ENCODE peak calls at places on chromosomes 6 and 20, in six cellular contexts. One of them, this sample, is unnamed.
A peak's percentile ranks its signal among the peaks of the same experiment; 100 is the strongest.

GRCh38 chr6:157476797-157477196 is 95.8 kb downstream of the ZDHHC14 start:
- DNase-seq in fibroblast of lung: no peak
- DNase-seq in HT1080: no peak
- DNase-seq in cardiac muscle cell: no peak
- DNase-seq in Caco-2: no peak
- DNase-seq in stimulated activated CD4-positive, alpha-beta T cell treated with anti-CD3 and anti-CD28 coated beads, Interleukin-1b, Interleukin-23, amount 100 ng/mL, for 24 hours: no peak
- DNase-seq in this sample: no peak

GRCh38 chr20:32189691-32190607 is 17.6 kb downstream of the PLAGL2 start:
- DNase-seq in fibroblast of lung: peak; percentile 46
- DNase-seq in HT1080: no peak
- DNase-seq in cardiac muscle cell: peak; percentile 50
- DNase-seq in Caco-2: peak; percentile 52
- DNase-seq in stimulated activated CD4-positive, alpha-beta T cell treated with anti-CD3 and anti-CD28 coated beads, Interleukin-1b, Interleukin-23, amount 100 ng/mL, for 24 hours: no peak
- DNase-seq in this sample: no peak

GRCh38 chr20:57165427-57166004 is 100.9 kb downstream of the BMP7 start:
- DNase-seq in fibroblast of lung: no peak
- DNase-seq in HT1080: no peak
- DNase-seq in cardiac muscle cell: no peak
- DNase-seq in Caco-2: no peak
- DNase-seq in stimulated activated CD4-positive, alpha-beta T cell treated with anti-CD3 and anti-CD28 coated beads, Interleukin-1b, Interleukin-23, amount 100 ng/mL, for 24 hours: no peak
- DNase-seq in this sample: no peak

GRCh38 chr6:92827104-92827503 is 592.3 kb downstream of the EPHA7 start:
- DNase-seq in fibroblast of lung: no peak
- DNase-seq in HT1080: no peak
- DNase-seq in cardiac muscle cell: no peak
- DNase-seq in Caco-2: no peak
- DNase-seq in stimulated activated CD4-positive, alpha-beta T cell treated with anti-CD3 and anti-CD28 coated beads, Interleukin-1b, Interleukin-23, amount 100 ng/mL, for 24 hours: no peak
- DNase-seq in this sample: no peak

GRCh38 chr20:53454675-53455276 is 138.9 kb downstream of the ZNF217 start:
- DNase-seq in fibroblast of lung: no peak
- DNase-seq in HT1080: no peak
- DNase-seq in cardiac muscle cell: no peak
- DNase-seq in Caco-2: no peak
- DNase-seq in stimulated activated CD4-positive, alpha-beta T cell treated with anti-CD3 and anti-CD28 coated beads, Interleukin-1b, Interleukin-23, amount 100 ng/mL, for 24 hours: no peak
- DNase-seq in this sample: no peak

GRCh38 chr6:27592481-27593199 is 119.7 kb upstream of the ZNF184 start:
- DNase-seq in fibroblast of lung: peak; percentile 62
- DNase-seq in HT1080: peak; percentile 91
- DNase-seq in cardiac muscle cell: peak; percentile 74
- DNase-seq in Caco-2: peak; percentile 82
- DNase-seq in stimulated activated CD4-positive, alpha-beta T cell treated with anti-CD3 and anti-CD28 coated beads, Interleukin-1b, Interleukin-23, amount 100 ng/mL, for 24 hours: no peak
- DNase-seq in this sample: no peak

GRCh38 chr6:13454286-13455221 is 32.8 kb downstream of the GFOD1 start:
- DNase-seq in fibroblast of lung: peak; percentile 81
- DNase-seq in HT1080: peak; percentile 59
- DNase-seq in cardiac muscle cell: peak; percentile 61
- DNase-seq in Caco-2: no peak
- DNase-seq in stimulated activated CD4-positive, alpha-beta T cell treated with anti-CD3 and anti-CD28 coated beads, Interleukin-1b, Interleukin-23, amount 100 ng/mL, for 24 hours: peak; percentile 73
- DNase-seq in this sample: no peak

GRCh38 chr6:31529329-31530150 is 778 bp downstream of the MCCD1 start:
- DNase-seq in fibroblast of lung: no peak
- DNase-seq in HT1080: no peak
- DNase-seq in cardiac muscle cell: no peak
- DNase-seq in Caco-2: no peak
- DNase-seq in stimulated activated CD4-positive, alpha-beta T cell treated with anti-CD3 and anti-CD28 coated beads, Interleukin-1b, Interleukin-23, amount 100 ng/mL, for 24 hours: no peak
- DNase-seq in this sample: no peak

GRCh38 chr20:63494420-63495166 is 4.3 kb downstream of the EEF1A2 start:
- DNase-seq in fibroblast of lung: no peak
- DNase-seq in HT1080: no peak
- DNase-seq in cardiac muscle cell: no peak
- DNase-seq in Caco-2: no peak
- DNase-seq in stimulated activated CD4-positive, alpha-beta T cell treated with anti-CD3 and anti-CD28 coated beads, Interleukin-1b, Interleukin-23, amount 100 ng/mL, for 24 hours: no peak
- DNase-seq in this sample: no peak

GRCh38 chr20:50292324-50293243 is 102.0 kb downstream of the CEBPB start:
- DNase-seq in fibroblast of lung: peak; percentile 99
- DNase-seq in HT1080: peak; percentile 88
- DNase-seq in cardiac muscle cell: peak; percentile 97
- DNase-seq in Caco-2: no peak
- DNase-seq in stimulated activated CD4-positive, alpha-beta T cell treated with anti-CD3 and anti-CD28 coated beads, Interleukin-1b, Interleukin-23, amount 100 ng/mL, for 24 hours: no peak
- DNase-seq in this sample: no peak

GRCh38 chr6:168675375-168675774 is 234.4 kb downstream of the SMOC2 start:
- DNase-seq in fibroblast of lung: no peak
- DNase-seq in HT1080: no peak
- DNase-seq in cardiac muscle cell: no peak
- DNase-seq in Caco-2: no peak
- DNase-seq in stimulated activated CD4-positive, alpha-beta T cell treated with anti-CD3 and anti-CD28 coated beads, Interleukin-1b, Interleukin-23, amount 100 ng/mL, for 24 hours: no peak
- DNase-seq in this sample: no peak

GRCh38 chr20:8720089-8720488 is 348.8 kb upstream of the PLCB4 start:
- DNase-seq in fibroblast of lung: peak; percentile 17
- DNase-seq in HT1080: no peak
- DNase-seq in cardiac muscle cell: peak; percentile 49
- DNase-seq in Caco-2: no peak
- DNase-seq in stimulated activated CD4-positive, alpha-beta T cell treated with anti-CD3 and anti-CD28 coated beads, Interleukin-1b, Interleukin-23, amount 100 ng/mL, for 24 hours: no peak
- DNase-seq in this sample: no peak

GRCh38 chr20:1882026-1882425 is 13.2 kb upstream of the SIRPA start:
- DNase-seq in fibroblast of lung: no peak
- DNase-seq in HT1080: no peak
- DNase-seq in cardiac muscle cell: no peak
- DNase-seq in Caco-2: no peak
- DNase-seq in stimulated activated CD4-positive, alpha-beta T cell treated with anti-CD3 and anti-CD28 coated beads, Interleukin-1b, Interleukin-23, amount 100 ng/mL, for 24 hours: no peak
- DNase-seq in this sample: no peak

GRCh38 chr6:158033077-158033750 is 51.6 kb downstream of the SYNJ2 start:
- DNase-seq in fibroblast of lung: no peak
- DNase-seq in HT1080: no peak
- DNase-seq in cardiac muscle cell: no peak
- DNase-seq in Caco-2: no peak
- DNase-seq in stimulated activated CD4-positive, alpha-beta T cell treated with anti-CD3 and anti-CD28 coated beads, Interleukin-1b, Interleukin-23, amount 100 ng/mL, for 24 hours: no peak
- DNase-seq in this sample: no peak